ENCODE peak calls at places on chromosomes 2 and 18, in four cellular contexts. One of them, this sample, is unnamed.

GRCh38 chr2:100391735-100392515 is 25.5 kb downstream of the CHST10 start:
- DNase-seq in HCT116: no peak
- DNase-seq in GM12878: no peak
- DNase-seq in HepG2: no peak
- DNase-seq in this sample: no peak

GRCh38 chr18:46320928-46321855 is 217.0 kb downstream of the HAUS1 start:
- DNase-seq in HepG2: no peak
- DNase-seq in GM12878: no peak
- DNase-seq in HCT116: no peak
- DNase-seq in this sample: no peak

GRCh38 chr2:150876201-150877085 is 385.2 kb downstream of the RBM43 start:
- DNase-seq in HepG2: no peak
- DNase-seq in GM12878: no peak
- DNase-seq in HCT116: no peak
- DNase-seq in this sample: no peak

GRCh38 chr2:134233733-134234135 is 20.1 kb upstream of the MGAT5 start:
- DNase-seq in HCT116: no peak
- DNase-seq in GM12878: peak; percentile 86
- DNase-seq in HepG2: no peak
- DNase-seq in this sample: peak; percentile 52

GRCh38 chr18:1133541-1133940 is 228.9 kb downstream of the ADCYAP1 start:
- DNase-seq in GM12878: no peak
- DNase-seq in HCT116: no peak
- DNase-seq in HepG2: no peak
- DNase-seq in this sample: no peak

GRCh38 chr2:232538671-232539070 is 821 bp upstream of the CHRNG start:
- DNase-seq in HepG2: no peak
- DNase-seq in HCT116: no peak
- DNase-seq in GM12878: no peak
- DNase-seq in this sample: no peak

GRCh38 chr18:23897733-23898132 is 116.8 kb upstream of the TTC39C start:
- DNase-seq in GM12878: no peak
- DNase-seq in HCT116: no peak
- DNase-seq in HepG2: no peak
- DNase-seq in this sample: no peak

GRCh38 chr2:220006152-220006551 is 378.7 kb downstream of the SLC4A3 start:
- DNase-seq in HCT116: no peak
- DNase-seq in HepG2: no peak
- DNase-seq in GM12878: no peak
- DNase-seq in this sample: no peak

GRCh38 chr2:236671820-236672520 is 102.3 kb downstream of the ACKR3 start:
- DNase-seq in GM12878: no peak
- DNase-seq in HepG2: no peak
- DNase-seq in HCT116: no peak
- DNase-seq in this sample: no peak

GRCh38 chr2:11829947-11830707 is 83.7 kb downstream of the LPIN1 start:
- DNase-seq in HepG2: peak; percentile 96
- DNase-seq in HCT116: peak; percentile 90
- DNase-seq in GM12878: peak; percentile 96
- DNase-seq in this sample: peak; percentile 85

GRCh38 chr2:235661952-235662351 is 168.1 kb downstream of the AGAP1 start:
- DNase-seq in HCT116: no peak
- DNase-seq in HepG2: no peak
- DNase-seq in GM12878: no peak
- DNase-seq in this sample: no peak

GRCh38 chr2:212863185-212863588 is 288.2 kb downstream of the IKZF2 start:
- DNase-seq in HepG2: peak; percentile 28
- DNase-seq in HCT116: peak; percentile 47
- DNase-seq in GM12878: peak; percentile 30
- DNase-seq in this sample: peak; percentile 6

GRCh38 chr2:241796610-241797138 is 12.3 kb upstream of the NEU4 start:
- DNase-seq in HepG2: no peak
- DNase-seq in GM12878: no peak
- DNase-seq in HCT116: no peak
- DNase-seq in this sample: peak; percentile 22

GRCh38 chr2:233426619-233427342 is 72.5 kb downstream of the DGKD start:
- DNase-seq in HepG2: peak; percentile 72
- DNase-seq in HCT116: peak; percentile 79
- DNase-seq in GM12878: no peak
- DNase-seq in this sample: no peak

GRCh38 chr2:214379227-214379626 is 31.6 kb upstream of the VWC2L start:
- DNase-seq in HepG2: no peak
- DNase-seq in HCT116: no peak
- DNase-seq in GM12878: no peak
- DNase-seq in this sample: no peak

GRCh38 chr18:6315556-6316331 is 99.0 kb downstream of the L3MBTL4 start:
- DNase-seq in GM12878: no peak
- DNase-seq in HCT116: no peak
- DNase-seq in HepG2: peak; percentile 56
- DNase-seq in this sample: no peak

GRCh38 chr2:229634574-229635185 is 79.7 kb downstream of the DNER start:
- DNase-seq in HepG2: no peak
- DNase-seq in HCT116: no peak
- DNase-seq in GM12878: no peak
- DNase-seq in this sample: peak; percentile 42

GRCh38 chr18:24672165-24672950 is 211.9 kb downstream of the HRH4 start:
- DNase-seq in HepG2: no peak
- DNase-seq in HCT116: no peak
- DNase-seq in GM12878: no peak
- DNase-seq in this sample: peak; percentile 63

GRCh38 chr18:58106674-58107058 is 62.6 kb downstream of the NEDD4L start:
- DNase-seq in HepG2: no peak
- DNase-seq in HCT116: no peak
- DNase-seq in GM12878: no peak
- DNase-seq in this sample: no peak

GRCh38 chr2:235512699-235513053 is 18.8 kb downstream of the AGAP1 start:
- DNase-seq in HepG2: no peak
- DNase-seq in GM12878: no peak
- DNase-seq in HCT116: no peak
- DNase-seq in this sample: no peak

GRCh38 chr2:217942731-217943335 is 60.0 kb downstream of the TNS1 start:
- DNase-seq in HepG2: peak; percentile 15
- DNase-seq in HCT116: no peak
- DNase-seq in GM12878: no peak
- DNase-seq in this sample: no peak

GRCh38 chr18:28158083-28158581 is 18.8 kb downstream of the CDH2 start:
- DNase-seq in GM12878: no peak
- DNase-seq in HepG2: no peak
- DNase-seq in HCT116: no peak
- DNase-seq in this sample: peak; percentile 43

GRCh38 chr2:219959471-219959870 is 332.0 kb downstream of the SLC4A3 start:
- DNase-seq in HepG2: no peak
- DNase-seq in HCT116: no peak
- DNase-seq in GM12878: no peak
- DNase-seq in this sample: no peak

GRCh38 chr2:53460347-53460746 is 307.3 kb upstream of the CHAC2 start:
- DNase-seq in HCT116: no peak
- DNase-seq in HepG2: peak; percentile 34
- DNase-seq in GM12878: no peak
- DNase-seq in this sample: no peak

GRCh38 chr2:144015036-144015435 is 504.9 kb downstream of the ZEB2 start:
- DNase-seq in GM12878: no peak
- DNase-seq in HCT116: no peak
- DNase-seq in HepG2: no peak
- DNase-seq in this sample: no peak

GRCh38 chr2:31254237-31255203 is 20.6 kb downstream of the EHD3 start:
- DNase-seq in GM12878: no peak
- DNase-seq in HCT116: no peak
- DNase-seq in HepG2: no peak
- DNase-seq in this sample: no peak

GRCh38 chr2:119279666-119280065 is 56.0 kb downstream of the STEAP3 start:
- DNase-seq in HepG2: no peak
- DNase-seq in HCT116: no peak
- DNase-seq in GM12878: no peak
- DNase-seq in this sample: no peak

GRCh38 chr18:70249118-70249517 is 39.7 kb upstream of the SOCS6 start:
- DNase-seq in HCT116: no peak
- DNase-seq in HepG2: no peak
- DNase-seq in GM12878: no peak
- DNase-seq in this sample: no peak

GRCh38 chr18:37254256-37254880 is 311.2 kb downstream of the CELF4 start:
- DNase-seq in HCT116: no peak
- DNase-seq in HepG2: no peak
- DNase-seq in GM12878: no peak
- DNase-seq in this sample: no peak

GRCh38 chr2:237391140-237391539 is 22.8 kb downstream of the COL6A3 start:
- DNase-seq in GM12878: no peak
- DNase-seq in HepG2: no peak
- DNase-seq in HCT116: no peak
- DNase-seq in this sample: peak; percentile 47

GRCh38 chr2:217150236-217150635 is 290.4 kb upstream of the TNP1 start:
- DNase-seq in HCT116: no peak
- DNase-seq in HepG2: no peak
- DNase-seq in GM12878: no peak
- DNase-seq in this sample: no peak

GRCh38 chr2:197240713-197241050 is 69.9 kb downstream of the ANKRD44 start:
- DNase-seq in HepG2: no peak
- DNase-seq in GM12878: no peak
- DNase-seq in HCT116: no peak
- DNase-seq in this sample: no peak

GRCh38 chr2:72778410-72778809 is 47.4 kb downstream of the EXOC6B start:
- DNase-seq in HepG2: peak; percentile 67
- DNase-seq in GM12878: no peak
- DNase-seq in HCT116: no peak
- DNase-seq in this sample: no peak

GRCh38 chr2:216911886-216912285 is 52.0 kb upstream of the TNP1 start:
- DNase-seq in HCT116: no peak
- DNase-seq in GM12878: no peak
- DNase-seq in HepG2: no peak
- DNase-seq in this sample: no peak

GRCh38 chr18:74518456-74519315 is 15.6 kb upstream of the CNDP1 start:
- DNase-seq in HCT116: no peak
- DNase-seq in HepG2: no peak
- DNase-seq in GM12878: no peak
- DNase-seq in this sample: no peak

GRCh38 chr2:218694405-218695145 is 16.1 kb upstream of the TTLL4 start:
- DNase-seq in HCT116: no peak
- DNase-seq in HepG2: no peak
- DNase-seq in GM12878: no peak
- DNase-seq in this sample: no peak

GRCh38 chr2:64887565-64887964 is 101.6 kb upstream of the SLC1A4 start:
- DNase-seq in GM12878: no peak
- DNase-seq in HCT116: no peak
- DNase-seq in HepG2: no peak
- DNase-seq in this sample: no peak

GRCh38 chr2:165450141-165450540 is 19.4 kb upstream of the CSRNP3 start:
- DNase-seq in HCT116: no peak
- DNase-seq in HepG2: no peak
- DNase-seq in GM12878: no peak
- DNase-seq in this sample: no peak
- TF ChIP-seq SIN3A in HCT116: no peak
- TF ChIP-seq SIN3A in HepG2: no peak
- TF ChIP-seq SIN3A in GM12878: no peak
- TF ChIP-seq SIN3A in this sample: no peak

DNA sequence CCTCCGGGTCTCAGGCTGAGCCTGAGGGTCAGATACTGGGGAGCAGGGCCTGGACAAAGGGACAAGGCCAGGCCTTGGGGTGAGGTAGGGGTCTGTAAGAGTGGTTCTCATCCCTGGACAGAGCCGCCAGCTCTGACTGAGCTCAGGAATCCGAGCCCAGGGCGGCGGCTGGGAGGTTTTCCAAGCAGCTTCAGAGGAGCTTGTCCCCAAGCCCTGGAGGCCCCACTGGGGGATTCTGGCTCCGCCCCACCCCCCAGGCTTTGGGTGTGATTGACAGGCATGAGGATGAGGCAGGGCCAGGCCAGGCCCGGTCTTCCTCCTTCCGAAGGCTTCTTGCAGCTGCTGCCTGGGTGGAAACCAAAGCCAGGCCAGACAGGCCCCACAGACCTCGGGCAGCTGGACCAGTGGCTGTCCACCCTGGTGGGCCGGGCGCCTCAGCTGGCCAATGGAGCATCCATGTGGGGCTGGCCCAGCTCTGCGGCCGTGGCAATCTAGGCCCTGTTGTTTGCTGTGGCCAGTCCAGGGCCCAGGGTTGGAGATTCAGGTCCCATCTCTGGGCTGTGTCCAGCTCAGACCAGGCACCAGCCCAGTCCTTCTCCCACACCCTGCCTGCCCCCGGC is 23.1 kb upstream of the GPC1 start:
- DNase-seq in HCT116: no peak
- DNase-seq in GM12878: no peak
- DNase-seq in HepG2: no peak
- DNase-seq in this sample: no peak
- TF ChIP-seq ZBTB33 in HCT116: no peak
- TF ChIP-seq ZBTB33 in GM12878: no peak
- TF ChIP-seq ZBTB33 in HepG2: no peak
- TF ChIP-seq ZBTB33 in this sample: no peak

DNA sequence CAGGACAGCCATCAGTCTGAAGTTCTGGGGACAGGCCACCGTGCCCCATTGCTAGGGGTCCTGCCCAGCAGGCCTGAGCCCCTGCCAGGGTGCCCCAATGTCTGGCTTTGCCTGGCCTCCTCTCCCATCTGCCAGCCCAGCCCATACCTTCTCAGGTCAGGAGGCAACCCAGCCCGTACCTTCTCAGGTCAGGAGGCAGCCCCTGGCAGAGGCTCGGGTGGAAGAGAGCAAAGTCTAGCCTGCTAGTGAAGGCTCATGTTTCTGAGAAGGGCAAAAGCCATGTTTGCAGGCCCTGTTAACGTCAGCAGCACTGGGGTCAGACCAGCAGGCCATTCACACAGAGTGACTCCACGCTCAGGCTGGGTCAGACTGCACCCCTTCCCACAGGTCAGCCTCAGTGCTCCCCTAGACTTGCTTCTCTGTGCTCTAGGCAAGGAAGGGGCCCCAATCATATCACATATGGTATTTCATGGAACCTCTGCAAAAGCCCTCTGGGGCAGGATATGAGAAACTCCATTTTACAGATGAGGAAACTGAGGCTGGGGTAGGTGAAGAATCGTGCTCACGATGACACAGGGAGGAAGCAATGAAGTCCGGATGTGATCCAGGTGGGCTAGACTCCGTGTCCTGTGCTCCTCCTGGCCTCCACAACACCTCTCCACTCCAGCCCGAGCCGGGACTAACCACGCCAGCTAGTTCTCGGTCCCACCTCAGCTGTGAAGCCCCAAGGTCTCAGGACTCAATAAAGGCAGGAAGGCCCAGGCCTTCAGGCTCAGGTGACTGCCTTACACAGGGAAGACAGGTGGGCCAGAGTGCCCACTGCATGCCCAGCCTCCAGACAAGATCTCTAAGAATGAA is 9.5 kb downstream of the SDC1 start:
- DNase-seq in HepG2: peak; percentile 91
- DNase-seq in GM12878: no peak
- DNase-seq in HCT116: no peak
- DNase-seq in this sample: no peak
- TF ChIP-seq SIN3A in HepG2: no peak
- TF ChIP-seq SIN3A in GM12878: no peak
- TF ChIP-seq SIN3A in HCT116: no peak
- TF ChIP-seq SIN3A in this sample: no peak

DNA sequence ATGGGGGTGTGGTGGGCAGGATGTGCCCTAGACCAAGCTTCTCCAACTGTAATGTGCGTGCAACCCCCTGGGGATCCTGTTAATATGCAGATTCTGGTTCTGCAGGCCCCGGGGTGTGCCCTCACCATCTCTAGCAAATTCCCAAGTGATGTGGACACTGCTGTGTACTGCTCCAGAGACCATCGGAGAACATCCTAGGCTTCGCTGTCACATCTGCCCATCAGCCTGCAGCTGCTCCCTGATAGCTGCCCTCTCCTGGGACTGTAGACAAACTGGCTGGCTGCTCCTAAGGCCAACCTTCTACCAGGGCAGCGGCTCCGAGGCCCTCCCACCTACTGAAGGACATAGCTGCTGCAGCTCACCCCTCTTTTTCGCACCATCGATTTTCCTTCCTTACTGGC is 3.1 kb downstream of the HS1BP3 start:
- DNase-seq in HCT116: no peak
- DNase-seq in HepG2: no peak
- DNase-seq in GM12878: no peak
- DNase-seq in this sample: no peak
- TF ChIP-seq ZBTB33 in HCT116: no peak
- TF ChIP-seq ZBTB33 in HepG2: no peak
- TF ChIP-seq ZBTB33 in GM12878: no peak
- TF ChIP-seq ZBTB33 in this sample: no peak

This sample was measured in SK-N-SH.